ENCODE peak calls at places on chromosomes 4 and X, in six cellular contexts. One of them, this sample, is unnamed.

GRCh38 chr4:142265536-142265935 is 580.6 kb downstream of the INPP4B start:
- DNase-seq in GM12878: no peak
- DNase-seq in HepG2: no peak
- DNase-seq in H1: no peak
- DNase-seq in K562: no peak
- DNase-seq in GM12891: no peak
- DNase-seq in this sample: no peak

GRCh38 chrX:31063114-31063513 is 8.7 kb downstream of the FTHL17 start:
- DNase-seq in GM12878: no peak
- DNase-seq in HepG2: no peak
- DNase-seq in H1: no peak
- DNase-seq in K562: no peak
- DNase-seq in GM12891: no peak
- DNase-seq in this sample: no peak

GRCh38 chr4:55635760-55636621 is at the start of gene NMU:
- DNase-seq in GM12878: no peak
- DNase-seq in HepG2: peak
- DNase-seq in H1: no peak
- DNase-seq in K562: peak
- DNase-seq in GM12891: peak
- DNase-seq in this sample: no peak

GRCh38 chrX:130393451-130394074 is 8.1 kb upstream of the GPR119 start:
- DNase-seq in GM12878: no peak
- DNase-seq in HepG2: peak
- DNase-seq in H1: peak
- DNase-seq in K562: no peak
- DNase-seq in GM12891: no peak
- DNase-seq in this sample: no peak

GRCh38 chr4:154004028-154004427 is 215.1 kb upstream of the SFRP2 start:
- DNase-seq in GM12878: no peak
- DNase-seq in HepG2: no peak
- DNase-seq in H1: no peak
- DNase-seq in K562: no peak
- DNase-seq in GM12891: no peak
- DNase-seq in this sample: no peak

GRCh38 chrX:71160475-71160874 is 15.8 kb downstream of the NLGN3 start:
- DNase-seq in GM12878: no peak
- DNase-seq in HepG2: no peak
- DNase-seq in H1: no peak
- DNase-seq in K562: no peak
- DNase-seq in GM12891: no peak
- DNase-seq in this sample: no peak

GRCh38 chr4:6844986-6845385 is 62.5 kb downstream of the KIAA0232 start:
- DNase-seq in GM12878: no peak
- DNase-seq in HepG2: no peak
- DNase-seq in H1: no peak
- DNase-seq in K562: peak
- DNase-seq in GM12891: no peak
- DNase-seq in this sample: no peak

GRCh38 chr4:52051615-52052474 is 741 bp downstream of the SPATA18 start:
- DNase-seq in GM12878: no peak
- DNase-seq in HepG2: peak
- DNase-seq in H1: peak
- DNase-seq in K562: no peak
- DNase-seq in GM12891: peak
- DNase-seq in this sample: peak

GRCh38 chr4:102411416-102411815 is 66.1 kb upstream of the SLC39A8 start:
- DNase-seq in GM12878: no peak
- DNase-seq in HepG2: no peak
- DNase-seq in H1: no peak
- DNase-seq in K562: no peak
- DNase-seq in GM12891: no peak
- DNase-seq in this sample: no peak

GRCh38 chr4:71132486-71132885 is 139.0 kb downstream of the DCK start:
- DNase-seq in GM12878: no peak
- DNase-seq in HepG2: no peak
- DNase-seq in H1: no peak
- DNase-seq in K562: no peak
- DNase-seq in GM12891: no peak
- DNase-seq in this sample: no peak

GRCh38 chr4:89434364-89434988 is 126.9 kb upstream of the GPRIN3 start:
- DNase-seq in GM12878: no peak
- DNase-seq in HepG2: no peak
- DNase-seq in H1: no peak
- DNase-seq in K562: no peak
- DNase-seq in GM12891: no peak
- DNase-seq in this sample: no peak

GRCh38 chr4:186161138-186161537 is 30.2 kb upstream of the CYP4V2 start:
- DNase-seq in GM12878: peak
- DNase-seq in HepG2: no peak
- DNase-seq in H1: no peak
- DNase-seq in K562: no peak
- DNase-seq in GM12891: peak
- DNase-seq in this sample: peak

GRCh38 chrX:65821721-65822496 is 154.5 kb downstream of the MSN start:
- DNase-seq in GM12878: no peak
- DNase-seq in HepG2: no peak
- DNase-seq in H1: no peak
- DNase-seq in K562: no peak
- DNase-seq in GM12891: peak
- DNase-seq in this sample: peak

GRCh38 chr4:183729430-183730328 is 70.6 kb downstream of the TRAPPC11 start:
- DNase-seq in GM12878: no peak
- DNase-seq in HepG2: peak
- DNase-seq in H1: no peak
- DNase-seq in K562: no peak
- DNase-seq in GM12891: no peak
- DNase-seq in this sample: no peak

GRCh38 chr4:99144070-99144469 is at the start of gene ADH4:
- DNase-seq in GM12878: no peak
- DNase-seq in HepG2: peak
- DNase-seq in H1: no peak
- DNase-seq in K562: no peak
- DNase-seq in GM12891: no peak
- DNase-seq in this sample: no peak

GRCh38 chrX:115393271-115393670 is 103.8 kb downstream of the LUZP4 start:
- DNase-seq in GM12878: no peak
- DNase-seq in HepG2: peak
- DNase-seq in H1: no peak
- DNase-seq in K562: no peak
- DNase-seq in GM12891: no peak
- DNase-seq in this sample: no peak

GRCh38 chr4:108749119-108749518 is 13.7 kb downstream of the ETNPPL start:
- DNase-seq in GM12878: no peak
- DNase-seq in HepG2: no peak
- DNase-seq in H1: no peak
- DNase-seq in K562: no peak
- DNase-seq in GM12891: no peak
- DNase-seq in this sample: no peak

GRCh38 chrX:42694260-42694815 is 83.6 kb downstream of the PPP1R2C start:
- DNase-seq in GM12878: no peak
- DNase-seq in HepG2: no peak
- DNase-seq in H1: no peak
- DNase-seq in K562: no peak
- DNase-seq in GM12891: no peak
- DNase-seq in this sample: no peak

GRCh38 chr4:41569957-41570356 is 32.0 kb downstream of the LIMCH1 start:
- DNase-seq in GM12878: no peak
- DNase-seq in HepG2: no peak
- DNase-seq in H1: no peak
- DNase-seq in K562: no peak
- DNase-seq in GM12891: no peak
- DNase-seq in this sample: no peak

GRCh38 chr4:153000068-153000420 is 63.9 kb downstream of the FHDC1 start:
- DNase-seq in GM12878: no peak
- DNase-seq in HepG2: no peak
- DNase-seq in H1: no peak
- DNase-seq in K562: no peak
- DNase-seq in GM12891: no peak
- DNase-seq in this sample: no peak

GRCh38 chrX:16125520-16126149 is 2.3 kb downstream of the GRPR start:
- DNase-seq in GM12878: no peak
- DNase-seq in HepG2: no peak
- DNase-seq in H1: no peak
- DNase-seq in K562: no peak
- DNase-seq in GM12891: no peak
- DNase-seq in this sample: no peak
- TF ChIP-seq POLR2A in GM12878: no peak
- TF ChIP-seq POLR2A in HepG2: no peak
- TF ChIP-seq POLR2A in H1: no peak
- TF ChIP-seq POLR2A in K562: no peak
- TF ChIP-seq POLR2A in GM12891: no peak
- TF ChIP-seq POLR2A in this sample: no peak

GRCh38 chrX:39895228-39896110 is 202.3 kb downstream of the BCOR start:
- DNase-seq in GM12878: no peak
- DNase-seq in HepG2: no peak
- DNase-seq in H1: no peak
- DNase-seq in K562: no peak
- DNase-seq in GM12891: no peak
- DNase-seq in this sample: no peak
- TF ChIP-seq TAF1 in GM12878: no peak
- TF ChIP-seq TAF1 in HepG2: no peak
- TF ChIP-seq TAF1 in H1: no peak
- TF ChIP-seq TAF1 in K562: no peak
- TF ChIP-seq TAF1 in GM12891: no peak
- TF ChIP-seq TAF1 in this sample: no peak

DNA sequence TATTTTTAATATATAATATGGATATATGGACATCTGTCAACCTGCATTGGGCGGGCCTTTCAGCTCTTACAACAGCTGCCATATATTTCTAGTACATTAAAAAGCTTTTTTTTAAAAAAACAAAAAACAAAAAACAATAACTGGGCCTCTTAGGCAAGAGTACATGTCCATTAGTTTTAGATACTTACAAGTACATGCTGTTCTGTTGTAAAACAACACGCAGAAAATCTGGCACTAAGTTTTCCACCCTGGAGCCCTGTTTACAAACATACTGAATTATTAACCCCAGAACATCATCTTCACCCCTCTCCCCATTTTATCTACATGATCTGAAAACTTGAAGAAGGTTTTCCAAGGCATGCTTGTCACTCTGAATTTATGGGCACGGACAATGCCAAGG is 29.8 kb downstream of the RAI2 start:
- DNase-seq in GM12878: no peak
- DNase-seq in HepG2: no peak
- DNase-seq in H1: no peak
- DNase-seq in K562: no peak
- DNase-seq in GM12891: no peak
- DNase-seq in this sample: no peak
- TF ChIP-seq POLR2AphosphoS5 in GM12878: no peak
- TF ChIP-seq POLR2AphosphoS5 in HepG2: no peak
- TF ChIP-seq POLR2AphosphoS5 in H1: no peak
- TF ChIP-seq POLR2AphosphoS5 in K562: no peak
- TF ChIP-seq POLR2AphosphoS5 in GM12891: no peak
- TF ChIP-seq POLR2AphosphoS5 in this sample: no peak

GRCh38 chr4:5511791-5512190 is 196.6 kb downstream of the EVC2 start:
- DNase-seq in GM12878: no peak
- DNase-seq in HepG2: no peak
- DNase-seq in H1: no peak
- DNase-seq in K562: no peak
- DNase-seq in GM12891: no peak
- DNase-seq in this sample: no peak
- TF ChIP-seq POLR2A in GM12878: no peak
- TF ChIP-seq POLR2A in HepG2: no peak
- TF ChIP-seq POLR2A in H1: no peak
- TF ChIP-seq POLR2A in K562: no peak
- TF ChIP-seq POLR2A in GM12891: no peak
- TF ChIP-seq POLR2A in this sample: no peak

GRCh38 chrX:74421181-74422028 is at the start of gene SLC16A2:
- DNase-seq in GM12878: no peak
- DNase-seq in HepG2: no peak
- DNase-seq in H1: no peak
- DNase-seq in K562: no peak
- DNase-seq in GM12891: peak
- DNase-seq in this sample: no peak
- TF ChIP-seq TAF1 in GM12878: no peak
- TF ChIP-seq TAF1 in HepG2: no peak
- TF ChIP-seq TAF1 in H1: peak
- TF ChIP-seq TAF1 in K562: no peak
- TF ChIP-seq TAF1 in GM12891: no peak
- TF ChIP-seq TAF1 in this sample: no peak

DNA sequence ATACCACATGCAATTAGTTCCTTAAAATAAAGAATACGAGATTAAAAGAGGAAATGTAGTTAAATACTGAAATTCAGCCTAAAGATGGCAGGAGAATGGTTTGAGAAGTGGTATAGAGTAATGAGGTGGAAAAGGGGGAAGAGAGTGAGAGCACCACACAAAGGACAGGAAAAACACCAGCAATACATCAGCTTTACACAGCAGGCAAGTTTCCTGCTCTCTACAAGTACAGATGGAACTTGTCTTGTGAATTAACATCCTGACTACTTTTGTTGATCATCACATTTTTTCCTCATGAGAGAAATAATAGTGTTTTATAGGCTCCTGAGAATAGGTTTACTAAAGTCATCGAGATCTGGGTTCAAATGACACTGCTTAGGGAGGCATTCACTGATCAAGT is 2.9 kb upstream of the UNC5C start:
- DNase-seq in GM12878: no peak
- DNase-seq in HepG2: no peak
- DNase-seq in H1: no peak
- DNase-seq in K562: no peak
- DNase-seq in GM12891: no peak
- DNase-seq in this sample: no peak
- TF ChIP-seq POLR2AphosphoS5 in GM12878: no peak
- TF ChIP-seq POLR2AphosphoS5 in HepG2: no peak
- TF ChIP-seq POLR2AphosphoS5 in H1: no peak
- TF ChIP-seq POLR2AphosphoS5 in K562: no peak
- TF ChIP-seq POLR2AphosphoS5 in GM12891: no peak
- TF ChIP-seq POLR2AphosphoS5 in this sample: no peak